ENCODE peak calls at places on chromosomes 11 and 22, in ten cellular contexts. Z is colonic mucosa, D is AG04450, X is right atrium auricular region, O is GM23338, M is esophagus squamous epithelium, K is AG10803, N is body of pancreas, I is mesendoderm, R is choroid plexus epithelial cell. Y is an unnamed sample.

GRCh38 chr11:68835749-68836148 is 6.0 kb downstream of the CPT1A start:
- DNase-seq in X (no peak), K (no peak), I (no peak), N (no peak), R (no peak), M (no peak), D (no peak), O (no peak), Z (no peak), Y (no peak)

GRCh38 chr11:110903830-110904229 is 191.6 kb upstream of the ARHGAP20 start:
- DNase-seq in Z (no peak), X (no peak), K (no peak), N (no peak), R (peak), D (no peak), I (peak), O (no peak), M (no peak), Y (peak)

GRCh38 chr11:114080219-114080618 is 20.7 kb downstream of the ZBTB16 start:
- DNase-seq in M (no peak), O (no peak), N (peak), R (peak), K (no peak), D (no peak), I (no peak), Z (no peak), X (no peak), Y (peak)

GRCh38 chr22:36386900-36387663 is 685 bp downstream of the MYH9 start:
- DNase-seq in I (no peak), M (no peak), X (no peak), O (peak), Z (peak), D (no peak), K (no peak), R (no peak), N (peak), Y (no peak)

GRCh38 chr11:68632802-68633201 is 51.5 kb upstream of the GAL start:
- DNase-seq in D (peak), M (no peak), K (peak), I (peak), O (peak), R (peak), Z (peak), X (no peak), N (peak), Y (peak)

GRCh38 chr22:23831261-23831660 is 7.5 kb downstream of the DERL3 start:
- DNase-seq in K (no peak), Z (no peak), N (no peak), I (no peak), R (no peak), X (no peak), M (no peak), D (no peak), O (no peak), Y (no peak)

GRCh38 chr11:90476442-90477007 is 253.7 kb upstream of the CHORDC1 start:
- DNase-seq in N (peak), X (no peak), Z (no peak), K (no peak), M (no peak), O (peak), D (no peak), I (peak), R (peak), Y (peak)

GRCh38 chr22:37357471-37357870 is 69.8 kb downstream of the ELFN2 start:
- DNase-seq in Z (no peak), M (no peak), O (no peak), R (no peak), I (no peak), N (no peak), X (no peak), K (peak), D (no peak), Y (no peak)

GRCh38 chr22:42714768-42715430 is 5.8 kb downstream of the A4GALT start:
- DNase-seq in Z (no peak), M (no peak), I (peak), N (no peak), K (no peak), D (no peak), R (no peak), O (no peak), X (no peak), Y (no peak)

GRCh38 chr11:43580735-43581369 is 99.7 kb upstream of the HSD17B12 start:
- DNase-seq in N (no peak), X (no peak), K (no peak), M (no peak), R (no peak), O (peak), D (no peak), Z (no peak), I (peak), Y (no peak)

GRCh38 chr11:47938791-47939560 is 41.4 kb upstream of the PTPRJ start:
- DNase-seq in Z (no peak), I (no peak), K (no peak), M (no peak), X (no peak), D (no peak), R (no peak), O (no peak), N (no peak), Y (no peak)

GRCh38 chr11:117058761-117059233 is 39.4 kb downstream of the SIK3 start:
- DNase-seq in O (peak), Z (no peak), D (no peak), N (no peak), M (no peak), X (no peak), I (peak), R (no peak), K (peak), Y (no peak)

GRCh38 chr22:30424471-30425326 is 869 bp upstream of the MTFP1 start:
- DNase-seq in R (no peak), X (no peak), Z (peak), K (no peak), O (peak), D (no peak), N (peak), I (peak), M (no peak), Y (peak)

GRCh38 chr11:1826552-1827094 is 8.2 kb upstream of the SYT8 start:
- DNase-seq in X (no peak), N (peak), O (peak), R (peak), D (no peak), Z (peak), M (no peak), K (peak), I (peak), Y (peak)

GRCh38 chr11:28715726-28716125 is 607.5 kb downstream of the METTL15 start:
- DNase-seq in Z (no peak), D (no peak), R (no peak), O (peak), N (no peak), I (no peak), X (no peak), M (no peak), K (no peak), Y (no peak)

GRCh38 chr11:70799386-70799785 is 401.1 kb downstream of the CTTN start:
- DNase-seq in D (no peak), N (no peak), X (no peak), O (no peak), R (peak), Z (no peak), K (peak), M (no peak), I (no peak), Y (no peak)

GRCh38 chr11:19577849-19578619 is 134.6 kb upstream of the NAV2 start:
- DNase-seq in O (no peak), M (no peak), I (no peak), X (no peak), N (no peak), R (peak), D (no peak), Z (no peak), K (peak), Y (no peak)

GRCh38 chr11:44718612-44719390 is 8.0 kb upstream of the TSPAN18 start:
- DNase-seq in R (no peak), I (no peak), X (no peak), Z (no peak), N (no peak), O (no peak), K (no peak), D (no peak), M (no peak), Y (no peak)

GRCh38 chr22:30871391-30872281 is 96.9 kb downstream of the MORC2 start:
- DNase-seq in D (no peak), R (no peak), X (no peak), O (no peak), M (no peak), N (no peak), Z (no peak), K (no peak), I (no peak), Y (no peak)

GRCh38 chr11:120391297-120391696 is 55.1 kb downstream of the ARHGEF12 start:
- DNase-seq in Z (no peak), M (no peak), D (no peak), O (peak), K (no peak), N (no peak), X (no peak), R (no peak), I (peak), Y (no peak)

GRCh38 chr11:3867209-3868071 is 12.0 kb downstream of the STIM1 start:
- DNase-seq in M (no peak), Z (no peak), O (no peak), K (peak), X (peak), I (peak), R (peak), D (no peak), N (peak), Y (peak)

GRCh38 chr11:68735125-68735524 is 16.2 kb downstream of the TESMIN start:
- DNase-seq in Z (no peak), X (no peak), M (no peak), D (no peak), I (no peak), K (no peak), R (no peak), O (no peak), N (no peak), Y (no peak)

GRCh38 chr11:12845739-12846358 is 163.3 kb upstream of the RASSF10 start:
- DNase-seq in X (no peak), I (peak), N (peak), O (peak), D (peak), Z (peak), R (peak), K (peak), M (no peak), Y (no peak)

GRCh38 chr11:67264886-67265632 is 1.2 kb upstream of the GRK2 start:
- DNase-seq in N (no peak), O (no peak), X (no peak), D (no peak), Z (no peak), R (no peak), K (no peak), I (no peak), M (no peak), Y (peak)

GRCh38 chr11:112195906-112196305 is 20.6 kb downstream of the BCO2 start:
- DNase-seq in R (peak), X (no peak), M (no peak), D (no peak), K (peak), Z (no peak), N (no peak), O (no peak), I (no peak), Y (peak)

GRCh38 chr22:45511847-45512261 is 9.2 kb downstream of the FBLN1 start:
- DNase-seq in Z (peak), I (no peak), O (no peak), M (no peak), K (peak), R (peak), N (peak), D (peak), X (peak), Y (no peak)

GRCh38 chr11:122523841-122524531 is 131.5 kb upstream of the UBASH3B start:
- DNase-seq in K (peak), X (no peak), D (no peak), N (no peak), O (peak), I (peak), M (no peak), Z (no peak), R (peak), Y (peak)

GRCh38 chr11:32307449-32307848 is 127.9 kb downstream of the WT1 start:
- DNase-seq in K (no peak), N (no peak), Z (no peak), X (no peak), R (no peak), D (no peak), M (no peak), I (no peak), O (no peak), Y (no peak)

GRCh38 chr11:31932879-31933278 is 121.8 kb upstream of the PAX6 start:
- DNase-seq in D (no peak), O (no peak), I (no peak), M (no peak), K (no peak), Z (no peak), X (no peak), R (no peak), N (no peak), Y (no peak)

GRCh38 chr11:127965947-127966668 is 621.2 kb downstream of the ETS1 start:
- DNase-seq in R (peak), K (peak), X (no peak), N (no peak), D (no peak), Z (no peak), M (no peak), I (peak), O (no peak), Y (peak)

GRCh38 chr11:95652002-95652472 is 137.5 kb downstream of the FAM76B start:
- DNase-seq in N (no peak), R (no peak), Z (no peak), O (no peak), I (no peak), X (no peak), M (no peak), K (no peak), D (no peak), Y (no peak)

GRCh38 chr11:31106963-31107576 is 262.5 kb downstream of the DCDC1 start:
- DNase-seq in M (no peak), R (peak), K (peak), X (peak), N (peak), D (no peak), I (peak), Z (peak), O (peak), Y (peak)

GRCh38 chr22:43533131-43533530 is 121.3 kb downstream of the MPPED1 start:
- DNase-seq in K (no peak), O (no peak), M (no peak), I (no peak), R (no peak), X (no peak), Z (no peak), N (no peak), D (no peak), Y (no peak)

GRCh38 chr11:75431533-75432525 is 1.2 kb downstream of the KLHL35 start:
- DNase-seq in R (no peak), X (no peak), Z (peak), M (no peak), K (no peak), D (no peak), N (no peak), O (peak), I (peak), Y (no peak)

DNA sequence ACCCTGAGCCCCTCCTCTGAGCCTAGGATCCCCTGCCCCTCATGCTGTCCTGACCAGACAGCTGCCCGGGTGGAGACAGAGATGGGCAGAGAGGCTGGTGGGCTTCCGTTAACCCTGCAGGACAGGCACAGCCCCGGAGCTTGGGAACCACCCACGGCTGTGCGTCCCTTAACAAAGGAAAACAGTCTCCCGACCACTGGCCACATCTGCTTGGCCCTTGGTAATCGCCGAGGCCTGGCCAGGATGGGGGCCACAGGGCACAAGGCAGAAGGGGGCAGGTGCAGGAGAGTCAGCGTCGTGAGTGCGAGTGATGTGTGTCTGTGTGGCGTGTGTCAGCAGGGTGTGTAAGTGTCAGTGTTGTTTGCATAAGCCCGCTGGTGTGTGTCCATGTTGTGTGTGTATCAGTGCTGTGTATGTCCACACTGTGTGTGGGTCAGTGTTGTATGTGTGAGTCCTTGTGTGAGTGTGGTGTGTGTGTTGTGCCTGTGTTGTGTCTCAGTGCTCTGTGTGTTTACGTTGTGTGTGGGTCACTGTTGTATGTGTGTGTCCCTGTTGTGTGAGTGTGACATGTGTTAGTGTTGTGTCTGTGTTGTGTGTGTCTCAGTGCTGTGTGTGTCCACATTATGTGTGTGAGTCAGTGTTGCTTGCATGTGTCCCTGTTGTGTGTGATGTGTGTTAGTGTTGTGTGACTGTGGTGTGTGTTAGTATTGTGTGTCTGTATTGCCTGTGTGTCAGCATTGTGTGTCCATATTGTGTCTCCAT is 369.5 kb downstream of the BRD1 start:
- DNase-seq in K (no peak), D (no peak), M (no peak), I (no peak), R (no peak), N (no peak), Z (no peak), O (no peak), X (no peak), Y (no peak)
- H3K4me3 ChIP-seq in K (no peak), D (no peak), M (no peak), I (no peak), R (no peak), N (no peak), Z (no peak), O (no peak), X (no peak), Y (no peak)

DNA sequence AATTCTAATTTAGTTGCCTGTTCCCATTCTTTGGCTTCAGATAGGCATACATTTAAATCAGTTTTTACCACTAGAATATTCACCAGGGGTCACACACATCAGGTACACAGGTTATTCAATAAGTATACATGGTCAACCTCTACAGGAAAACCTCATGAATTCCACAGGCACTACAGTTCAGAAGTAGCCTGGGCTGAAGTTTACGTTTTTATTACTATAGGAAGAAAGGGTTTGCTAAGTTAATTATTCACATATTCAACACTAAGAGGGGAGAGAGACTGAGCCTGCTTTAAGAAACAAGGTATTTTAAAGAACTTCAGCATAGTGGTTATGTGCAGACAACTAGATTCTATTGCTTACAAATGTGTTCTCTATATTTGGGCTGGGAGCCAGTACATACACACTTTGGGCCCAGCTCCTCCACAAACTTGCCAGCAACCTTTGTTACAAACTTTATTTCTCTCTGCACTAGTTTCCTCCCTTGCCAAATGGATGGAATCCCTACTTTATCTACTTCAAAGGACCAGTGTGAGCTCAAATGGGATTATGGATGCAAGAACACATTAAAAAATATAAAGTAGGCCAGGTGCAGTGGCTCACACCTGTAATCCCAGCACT is 31.8 kb downstream of the IL18BP start:
- DNase-seq in K (no peak), N (no peak), R (no peak), Z (no peak), O (no peak), X (no peak), I (no peak), D (no peak), M (no peak), Y (no peak)
- H3K4me3 ChIP-seq in K (no peak), N (no peak), R (no peak), Z (no peak), O (no peak), X (no peak), I (no peak), D (no peak), M (no peak), Y (no peak)

GRCh38 chr11:10990637-10991036 is 132.8 kb upstream of the ZBED5 start:
- DNase-seq in O (no peak), I (no peak), D (no peak), N (no peak), Z (no peak), X (no peak), M (no peak), K (peak), R (no peak), Y (peak)
- H3K4me3 ChIP-seq in O (no peak), I (no peak), D (no peak), N (no peak), Z (no peak), X (no peak), M (no peak), K (no peak), R (no peak), Y (no peak)

GRCh38 chr11:129896062-129896461 is 684 bp upstream of the NFRKB start:
- DNase-seq in I (no peak), R (peak), Z (no peak), D (no peak), N (no peak), X (no peak), O (peak), K (no peak), M (no peak), Y (no peak)
- H3K4me3 ChIP-seq in I (no peak), R (peak), Z (peak), D (peak), N (peak), X (peak), O (peak), K (peak), M (peak), Y (peak)

GRCh38 chr11:65657426-65657825 is 5.3 kb downstream of the RELA start:
- DNase-seq in Z (no peak), I (no peak), D (no peak), X (no peak), N (no peak), O (no peak), K (no peak), R (no peak), M (no peak), Y (no peak)
- H3K4me3 ChIP-seq in Z (no peak), I (no peak), D (no peak), X (no peak), N (no peak), O (no peak), K (no peak), R (no peak), M (no peak), Y (no peak)